ENCODE peak calls at places on chromosome 1, in four cellular contexts. One of them, this sample, is unnamed.

GRCh38 chr1:220775238-220775853 is 11.4 kb upstream of the MTARC1 start:
- DNase-seq in activated T-helper 1 cell treated with anti-CD3 and anti-CD28 coated beads, Interleukin-12 subunit alpha, Interleukin-12 subunit beta, Interleukin-2, Interleukin-4 antibody, amounts not matched to agents 30 ng/mL and 10 ng/mL and 1 ng/mL, durations not matched to agents 14 hours and 24 hours and 36 hours: no peak
- DNase-seq in AML-193: peak
- DNase-seq in DMS153: no peak
- DNase-seq in this sample: no peak

GRCh38 chr1:201312298-201312697 is 29.0 kb downstream of the PKP1 start:
- DNase-seq in activated T-helper 1 cell treated with anti-CD3 and anti-CD28 coated beads, Interleukin-12 subunit alpha, Interleukin-12 subunit beta, Interleukin-2, Interleukin-4 antibody, amounts not matched to agents 30 ng/mL and 10 ng/mL and 1 ng/mL, durations not matched to agents 14 hours and 24 hours and 36 hours: no peak
- DNase-seq in AML-193: no peak
- DNase-seq in DMS153: no peak
- DNase-seq in this sample: no peak

GRCh38 chr1:7703321-7704213 is 67.5 kb upstream of the VAMP3 start:
- DNase-seq in activated T-helper 1 cell treated with anti-CD3 and anti-CD28 coated beads, Interleukin-12 subunit alpha, Interleukin-12 subunit beta, Interleukin-2, Interleukin-4 antibody, amounts not matched to agents 30 ng/mL and 10 ng/mL and 1 ng/mL, durations not matched to agents 14 hours and 24 hours and 36 hours: no peak
- DNase-seq in AML-193: no peak
- DNase-seq in DMS153: no peak
- DNase-seq in this sample: no peak

GRCh38 chr1:156379420-156380165 is 10.6 kb downstream of the RHBG start:
- DNase-seq in activated T-helper 1 cell treated with anti-CD3 and anti-CD28 coated beads, Interleukin-12 subunit alpha, Interleukin-12 subunit beta, Interleukin-2, Interleukin-4 antibody, amounts not matched to agents 30 ng/mL and 10 ng/mL and 1 ng/mL, durations not matched to agents 14 hours and 24 hours and 36 hours: no peak
- DNase-seq in AML-193: no peak
- DNase-seq in DMS153: no peak
- DNase-seq in this sample: no peak

GRCh38 chr1:191707288-191707687 is 451.0 kb upstream of the RGS18 start:
- DNase-seq in activated T-helper 1 cell treated with anti-CD3 and anti-CD28 coated beads, Interleukin-12 subunit alpha, Interleukin-12 subunit beta, Interleukin-2, Interleukin-4 antibody, amounts not matched to agents 30 ng/mL and 10 ng/mL and 1 ng/mL, durations not matched to agents 14 hours and 24 hours and 36 hours: no peak
- DNase-seq in AML-193: no peak
- DNase-seq in DMS153: no peak
- DNase-seq in this sample: no peak

GRCh38 chr1:224276768-224277487 is 53.0 kb downstream of the NVL start:
- DNase-seq in activated T-helper 1 cell treated with anti-CD3 and anti-CD28 coated beads, Interleukin-12 subunit alpha, Interleukin-12 subunit beta, Interleukin-2, Interleukin-4 antibody, amounts not matched to agents 30 ng/mL and 10 ng/mL and 1 ng/mL, durations not matched to agents 14 hours and 24 hours and 36 hours: no peak
- DNase-seq in AML-193: no peak
- DNase-seq in DMS153: no peak
- DNase-seq in this sample: no peak

GRCh38 chr1:242132446-242132845 is 133.5 kb upstream of the MAP1LC3C start:
- DNase-seq in activated T-helper 1 cell treated with anti-CD3 and anti-CD28 coated beads, Interleukin-12 subunit alpha, Interleukin-12 subunit beta, Interleukin-2, Interleukin-4 antibody, amounts not matched to agents 30 ng/mL and 10 ng/mL and 1 ng/mL, durations not matched to agents 14 hours and 24 hours and 36 hours: no peak
- DNase-seq in AML-193: no peak
- DNase-seq in DMS153: no peak
- DNase-seq in this sample: no peak

GRCh38 chr1:110872745-110873435 is at the start of gene CD53:
- DNase-seq in activated T-helper 1 cell treated with anti-CD3 and anti-CD28 coated beads, Interleukin-12 subunit alpha, Interleukin-12 subunit beta, Interleukin-2, Interleukin-4 antibody, amounts not matched to agents 30 ng/mL and 10 ng/mL and 1 ng/mL, durations not matched to agents 14 hours and 24 hours and 36 hours: peak
- DNase-seq in AML-193: peak
- DNase-seq in DMS153: no peak
- DNase-seq in this sample: peak

This sample was measured in GDM1.